ENCODE peak calls at places on chromosomes 7 and 10, in eight cellular contexts. Y is AG04450; H is mammary epithelial cell; W is SJCRH30; E is CD8-positive, alpha-beta T cell; O is lower lobe of right lung; D is right cardiac atrium; J is adipocyte. Z is an unnamed sample.

GRCh38 chr7:129939881-129940280 is 12.9 kb downstream of the UBE2H start:
- DNase-seq in D (no peak), O (no peak), W (no peak), E (no peak), H (no peak), J (no peak), Y (no peak), Z (no peak)

GRCh38 chr7:102916881-102917280 is 4.1 kb downstream of the LRRC17 start:
- DNase-seq in D (no peak), W (no peak), J (peak; percentile 64), H (no peak), E (no peak), O (no peak), Y (no peak), Z (no peak)

GRCh38 chr10:78875331-78875877 is 193.4 kb upstream of the ZMIZ1 start:
- DNase-seq in H (no peak), D (no peak), W (no peak), O (no peak), Y (no peak), E (no peak), J (no peak), Z (no peak)

GRCh38 chr7:74388880-74389415 is 64.8 kb upstream of the GTF2IRD1 start:
- DNase-seq in H (no peak), Y (no peak), E (no peak), J (no peak), W (no peak), D (no peak), O (no peak), Z (no peak)

GRCh38 chr10:97757471-97757870 is 14.3 kb downstream of the SFRP5 start:
- DNase-seq in E (no peak), J (no peak), O (no peak), Y (no peak), H (no peak), D (no peak), W (no peak), Z (no peak)

GRCh38 chr7:80821781-80822180 is 97.1 kb downstream of the SEMA3C start:
- DNase-seq in H (no peak), J (no peak), O (no peak), D (no peak), E (no peak), Y (no peak), W (no peak), Z (no peak)

GRCh38 chr10:103232772-103233488 is 12.8 kb upstream of the RPEL1 start:
- DNase-seq in O (no peak), W (no peak), E (no peak), J (peak; percentile 49), Y (peak; percentile 55), H (peak; percentile 43), D (no peak), Z (no peak)

GRCh38 chr7:6221340-6222319 is 50.8 kb downstream of the CYTH3 start:
- DNase-seq in H (no peak), Y (no peak), E (peak; percentile 45), W (no peak), D (no peak), O (no peak), J (no peak), Z (no peak)

GRCh38 chr10:133388973-133389818 is 4.8 kb upstream of the MTG1 start:
- DNase-seq in W (no peak), E (peak; percentile 63), D (no peak), O (peak; percentile 49), Y (no peak), J (no peak), H (no peak), Z (no peak)

GRCh38 chr10:127168251-127168650 is 28.1 kb downstream of the INSYN2A start:
- DNase-seq in J (no peak), H (no peak), O (no peak), E (no peak), W (no peak), D (no peak), Y (no peak), Z (no peak)

GRCh38 chr10:114538544-114538906 is 119.5 kb downstream of the ABLIM1 start:
- DNase-seq in W (no peak), O (peak; percentile 54), H (no peak), E (peak; percentile 69), D (peak; percentile 45), Y (no peak), J (no peak), Z (no peak)

GRCh38 chr10:96413151-96413787 is 54.5 kb upstream of the OPALIN start:
- DNase-seq in O (no peak), J (peak; percentile 18), D (no peak), H (no peak), Y (no peak), E (no peak), W (peak; percentile 17), Z (peak; percentile 27)

GRCh38 chr10:102610499-102610898 is 33.8 kb upstream of the TRIM8 start:
- DNase-seq in E (no peak), O (no peak), H (no peak), D (no peak), W (no peak), J (no peak), Y (no peak), Z (no peak)

GRCh38 chr10:132562177-132562915 is 24.8 kb downstream of the INPP5A start:
- DNase-seq in Y (no peak), W (no peak), D (no peak), J (no peak), H (no peak), O (no peak), E (no peak), Z (no peak)

GRCh38 chr10:59222788-59223187 is 46.3 kb downstream of the PHYHIPL start:
- DNase-seq in H (no peak), W (no peak), Y (no peak), E (no peak), D (no peak), J (peak; percentile 10), O (no peak), Z (no peak)

GRCh38 chr10:396535-397220 is 261.4 kb downstream of the ZMYND11 start:
- DNase-seq in W (no peak), J (no peak), H (no peak), Y (no peak), E (no peak), O (no peak), D (no peak), Z (no peak)

DNA sequence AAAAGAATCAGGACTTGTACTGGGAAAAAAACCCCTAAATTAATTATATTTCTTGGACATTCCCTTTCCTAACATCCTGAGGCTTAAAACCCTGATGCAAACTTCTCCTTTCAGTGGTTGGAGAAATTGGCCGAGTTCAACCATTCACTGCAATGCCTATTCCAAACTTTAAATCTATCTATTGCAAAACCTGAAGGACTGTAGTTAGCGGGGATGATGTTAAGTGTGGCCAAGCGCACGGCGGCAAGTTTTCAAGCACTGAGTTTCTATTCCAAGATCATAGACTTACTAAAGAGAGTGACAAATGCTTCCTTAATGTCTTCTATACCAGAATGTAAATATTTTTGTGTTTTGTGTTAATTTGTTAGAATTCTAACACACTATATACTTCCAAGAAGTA is 6.6 kb downstream of the EMX2 start:
- DNase-seq in E (no peak), Y (no peak), H (no peak), D (no peak), W (no peak), O (no peak), J (no peak), Z (no peak)
- H3K27me3 ChIP-seq in E (peaks cover 12% of the 10 kb centered on the region), Y (peaks cover 91% of the 10 kb centered on the region), H (peaks cover 91% of the 10 kb centered on the region), D (no peaks in the 10 kb centered on the region), W (peaks cover 6% of the 10 kb centered on the region), O (peaks cover 100% of the 10 kb centered on the region), J (no peaks in the 10 kb centered on the region), Z (peaks cover 100% of the 10 kb centered on the region)

GRCh38 chr7:27100601-27101187 is 1.8 kb downstream of the HOXA2 start:
- DNase-seq in E (no peak), J (no peak), D (no peak), W (no peak), Y (no peak), H (no peak), O (no peak), Z (no peak)
- H3K27me3 ChIP-seq in E (peaks cover 34% of the 10 kb centered on the region), J (no peaks in the 10 kb centered on the region), D (no peaks in the 10 kb centered on the region), W (no peaks in the 10 kb centered on the region), Y (no peaks in the 10 kb centered on the region), H (no peaks in the 10 kb centered on the region), O (peaks cover 58% of the 10 kb centered on the region), Z (peaks cover 100% of the 10 kb centered on the region)

DNA sequence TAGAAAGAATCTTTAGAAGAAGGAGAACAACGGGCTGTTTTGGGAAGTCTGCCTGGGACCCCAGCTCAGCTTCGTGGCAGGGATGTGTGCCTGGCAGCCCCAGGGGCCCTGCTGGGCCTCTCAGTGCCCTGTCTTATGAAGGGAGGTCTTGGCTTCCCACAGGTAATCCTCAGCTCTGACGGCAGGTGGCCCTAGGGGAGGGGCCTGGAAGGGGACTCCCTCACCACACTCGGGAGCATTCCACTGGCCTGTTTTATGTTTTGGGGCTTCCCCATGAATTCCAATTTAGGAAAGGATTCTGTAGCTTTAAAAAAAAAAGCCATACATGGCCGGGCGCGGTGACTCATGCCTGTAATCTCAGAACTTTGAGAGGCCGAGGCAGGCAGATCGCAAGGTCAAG is 3.0 kb upstream of the DMBT1 start:
- DNase-seq in O (no peak), W (no peak), E (no peak), H (peak; percentile 8), D (no peak), J (no peak), Y (no peak), Z (no peak)
- H3K27me3 ChIP-seq in O (no peaks in the 10 kb centered on the region), W (peaks cover 13% of the 10 kb centered on the region), E (no peaks in the 10 kb centered on the region), H (no peaks in the 10 kb centered on the region), D (no peaks in the 10 kb centered on the region), J (peaks cover 37% of the 10 kb centered on the region), Y (peaks cover 27% of the 10 kb centered on the region), Z (peaks cover 3% of the 10 kb centered on the region)

GRCh38 chr10:75429159-75429827 is 2.1 kb upstream of the LRMDA start:
- DNase-seq in H (peak; percentile 47), J (no peak), D (no peak), E (no peak), O (no peak), Y (no peak), W (no peak), Z (no peak)

GRCh38 chr10:75426880-75427279 is 4.5 kb upstream of the LRMDA start:
- DNase-seq in J (no peak), E (no peak), H (no peak), O (no peak), D (no peak), W (no peak), Y (no peak), Z (no peak)

GRCh38 chr10:75431180-75432111 is at the start of gene LRMDA:
- DNase-seq in E (no peak), O (peak; percentile 78), H (no peak), J (peak; percentile 27), W (no peak), D (peak; percentile 57), Y (no peak), Z (peak; percentile 56)

GRCh38 chr10:75430000-75430763 is 1.2 kb upstream of the LRMDA start:
- DNase-seq in O (peak; percentile 82), E (no peak), H (peak; percentile 77), J (no peak), D (peak; percentile 78), W (peak; percentile 62), Y (no peak), Z (peak; percentile 67)

DNA sequence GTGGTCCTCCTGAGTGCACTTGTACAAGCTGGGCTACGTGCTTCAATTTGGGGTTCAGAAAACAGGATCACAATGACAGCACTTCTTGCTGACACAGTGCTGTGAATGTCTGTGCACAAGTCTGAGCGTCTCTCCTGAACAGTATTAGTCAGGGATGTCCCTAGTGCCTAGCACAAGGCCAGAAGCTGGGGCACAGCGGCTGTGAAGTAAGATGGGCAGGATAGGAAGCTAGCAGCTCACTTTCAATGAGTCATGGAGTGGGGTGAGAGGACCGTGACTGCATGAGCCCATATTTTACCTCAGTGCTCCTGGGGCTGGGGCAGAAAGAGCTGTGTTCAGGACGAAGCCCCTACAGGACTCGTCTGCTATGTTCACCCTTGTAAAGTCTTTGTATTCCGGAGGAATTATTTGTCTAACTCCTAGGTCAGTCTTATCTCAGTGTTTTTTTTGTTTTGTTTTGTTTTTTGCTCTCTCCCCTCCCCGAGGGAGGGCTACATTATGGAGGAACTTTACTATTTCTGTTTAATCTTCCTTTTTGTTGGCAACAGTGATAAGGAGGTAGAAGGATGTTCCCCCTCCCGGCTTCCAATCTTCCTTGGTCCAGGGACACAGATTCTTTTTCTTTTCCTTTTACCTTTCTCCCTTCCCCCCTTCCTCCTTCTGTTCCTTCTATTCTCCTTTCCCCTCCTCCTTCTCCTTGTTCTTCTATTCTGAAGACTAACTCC is 2.8 kb upstream of the LRMDA start:
- DNase-seq in W (no peak), J (no peak), Y (no peak), H (peak; percentile 89), O (no peak), D (no peak), E (no peak), Z (no peak)
- H3K27me3 ChIP-seq in W (no peaks in the 10 kb centered on the region), J (no peaks in the 10 kb centered on the region), Y (peaks cover 22% of the 10 kb centered on the region), H (no peaks in the 10 kb centered on the region), O (no peaks in the 10 kb centered on the region), D (no peaks in the 10 kb centered on the region), E (no peaks in the 10 kb centered on the region), Z (no peaks in the 10 kb centered on the region)